ENCODE peak calls at places on chromosome 22, in nine cellular contexts. I, Z, K, M, Y, R, G, W and L are unnamed samples.

GRCh38 chr22:41001722-41002122 is 50.5 kb downstream of the RBX1 start:
- DNase-seq in I (no peak), Z (peak), K (peak), M (no peak), Y (no peak), R (peak), G (no peak), W (no peak), L (no peak)

GRCh38 chr22:48803993-48804810 is 1023.5 kb downstream of the BRD1 start:
- DNase-seq in I (no peak), Z (no peak), K (no peak), M (no peak), Y (no peak), R (no peak), G (no peak), W (no peak), L (no peak)

GRCh38 chr22:44202261-44202789 is 21.6 kb downstream of the PARVG start:
- DNase-seq in I (no peak), Z (peak), K (no peak), M (no peak), Y (peak), R (peak), G (no peak), W (no peak), L (no peak)

GRCh38 chr22:16914006-16914405 is 88.8 kb upstream of the XKR3 start:
- DNase-seq in I (no peak), Z (no peak), K (no peak), M (no peak), Y (no peak), R (no peak), G (no peak), W (no peak), L (no peak)

GRCh38 chr22:44047891-44048301 is 23.8 kb downstream of the PARVB start:
- DNase-seq in I (no peak), Z (peak), K (no peak), M (no peak), Y (no peak), R (no peak), G (no peak), W (no peak), L (no peak)

GRCh38 chr22:24727218-24727851 is 47.2 kb downstream of the PIWIL3 start:
- DNase-seq in I (peak), Z (no peak), K (peak), M (peak), Y (no peak), R (peak), G (no peak), W (no peak), L (peak)

GRCh38 chr22:27747396-27748256 is 53.9 kb downstream of the MN1 start:
- DNase-seq in I (no peak), Z (peak), K (no peak), M (peak), Y (no peak), R (no peak), G (peak), W (no peak), L (no peak)

GRCh38 chr22:32950366-32950765 is 107.8 kb downstream of the SYN3 start:
- DNase-seq in I (no peak), Z (no peak), K (no peak), M (no peak), Y (no peak), R (no peak), G (no peak), W (no peak), L (no peak)

GRCh38 chr22:17471901-17472566 is 91.3 kb upstream of the SLC25A18 start:
- DNase-seq in I (no peak), Z (no peak), K (no peak), M (no peak), Y (no peak), R (no peak), G (no peak), W (peak), L (no peak)

GRCh38 chr22:49566693-49567092 is 261.0 kb downstream of the BRD1 start:
- DNase-seq in I (no peak), Z (no peak), K (no peak), M (no peak), Y (no peak), R (no peak), G (peak), W (no peak), L (no peak)

GRCh38 chr22:35152316-35152715 is 86.4 kb downstream of the ISX start:
- DNase-seq in I (no peak), Z (no peak), K (no peak), M (no peak), Y (no peak), R (no peak), G (no peak), W (no peak), L (no peak)

GRCh38 chr22:35154937-35155387 is 89.0 kb downstream of the ISX start:
- DNase-seq in I (peak), Z (peak), K (peak), M (peak), Y (peak), R (peak), G (no peak), W (peak), L (peak)

GRCh38 chr22:35156945-35157344 is 91.0 kb downstream of the ISX start:
- DNase-seq in I (no peak), Z (no peak), K (no peak), M (no peak), Y (no peak), R (no peak), G (no peak), W (no peak), L (no peak)

GRCh38 chr22:35160268-35160667 is 94.3 kb downstream of the ISX start:
- DNase-seq in I (no peak), Z (no peak), K (no peak), M (no peak), Y (no peak), R (no peak), G (no peak), W (no peak), L (no peak)

DNA sequence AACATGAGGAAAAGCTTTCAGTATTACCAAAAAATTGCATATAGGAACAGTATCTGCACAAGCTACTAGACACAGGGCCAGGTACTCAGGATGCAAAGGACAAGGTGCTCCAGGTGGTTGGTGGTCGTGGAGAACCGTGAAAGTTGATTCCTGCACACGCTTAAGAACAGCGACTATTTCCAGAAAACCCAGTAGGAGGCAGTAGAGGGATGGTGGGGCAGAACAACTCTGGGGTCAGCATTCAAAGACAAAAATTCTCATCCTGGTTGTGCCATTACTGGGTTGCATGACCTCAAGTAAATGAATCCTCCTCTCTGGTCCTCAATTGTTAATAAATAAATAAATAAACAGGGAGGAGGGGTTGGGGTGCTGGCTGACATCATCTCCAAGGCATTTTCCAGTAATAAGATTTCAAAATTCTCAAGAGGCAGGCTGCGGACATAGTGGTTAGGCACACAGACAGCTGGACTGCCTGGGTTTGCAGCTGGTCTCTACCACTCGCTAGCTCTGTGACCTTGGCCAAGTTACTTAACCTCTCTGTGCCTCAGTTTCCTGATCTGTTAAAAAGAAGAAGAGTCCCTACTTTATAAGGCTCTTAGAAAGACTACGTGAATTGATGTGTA is 89.6 kb downstream of the ISX start:
- DNase-seq in I (no peak), Z (no peak), K (no peak), M (peak), Y (no peak), R (no peak), G (no peak), W (no peak), L (no peak)
- TF ChIP-seq CTCF in I (no peak), Z (no peak), K (no peak), M (peak), Y (no peak), R (no peak), G (no peak), W (no peak), L (no peak)

GRCh38 chr22:42431401-42432019 is 693 bp downstream of the NFAM1 start:
- DNase-seq in I (no peak), Z (no peak), K (no peak), M (no peak), Y (no peak), R (no peak), G (no peak), W (no peak), L (no peak)
- H3K4me3 ChIP-seq in I (peak), Z (no peak), K (no peak), M (no peak), Y (no peak), R (no peak), G (peak), W (peak), L (no peak)

GRCh38 chr22:30439836-30440235 is 14.3 kb downstream of the MTFP1 start:
- DNase-seq in I (no peak), Z (no peak), K (no peak), M (no peak), Y (no peak), R (no peak), G (no peak), W (no peak), L (no peak)

GRCh38 chr22:30441088-30441487 is 15.5 kb downstream of the MTFP1 start:
- DNase-seq in I (no peak), Z (no peak), K (no peak), M (no peak), Y (no peak), R (no peak), G (no peak), W (no peak), L (no peak)

GRCh38 chr22:30444632-30445437 is 19.3 kb downstream of the MTFP1 start:
- DNase-seq in I (no peak), Z (peak), K (peak), M (peak), Y (no peak), R (peak), G (no peak), W (no peak), L (no peak)

GRCh38 chr22:30445438-30445936 is 19.9 kb downstream of the MTFP1 start:
- DNase-seq in I (no peak), Z (peak), K (no peak), M (no peak), Y (no peak), R (no peak), G (no peak), W (no peak), L (no peak)
- TF ChIP-seq CTCF in I (no peak), Z (no peak), K (no peak), M (no peak), Y (peak), R (no peak), G (no peak), W (peak), L (no peak)

DNA sequence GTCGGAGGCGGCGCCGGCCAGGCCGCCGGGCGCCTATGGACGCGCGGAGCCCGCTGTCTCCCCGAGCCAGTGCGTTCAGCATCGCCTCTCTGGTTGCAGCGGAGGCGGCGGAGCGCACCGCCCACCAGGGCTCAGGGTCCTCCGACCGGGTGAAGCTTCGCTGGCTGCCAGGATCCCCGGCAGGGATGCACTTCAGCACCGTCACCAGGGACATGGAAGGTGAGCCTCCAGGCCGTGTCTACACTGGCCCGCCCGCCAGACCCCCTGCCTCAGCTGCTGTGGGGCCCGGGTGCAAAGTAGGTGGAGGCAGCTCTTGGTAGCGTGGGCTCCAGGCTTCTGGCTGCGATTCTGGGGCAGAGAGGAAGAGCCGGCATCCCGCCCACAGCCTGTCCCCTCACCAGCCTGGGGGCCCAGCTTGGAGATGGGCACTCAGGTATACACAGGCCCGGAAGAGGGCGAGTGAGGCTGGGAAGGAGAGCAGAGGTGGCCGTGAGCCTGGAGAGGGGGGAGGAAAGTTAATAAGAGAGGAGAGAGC is 1.1 kb upstream of the TBX1 start:
- DNase-seq in I (no peak), Z (no peak), K (no peak), M (no peak), Y (no peak), R (no peak), G (no peak), W (no peak), L (no peak)
- H3K4me3 ChIP-seq in I (no peak), Z (peak), K (no peak), M (no peak), Y (no peak), R (no peak), G (no peak), W (peak), L (peak)

GRCh38 chr22:42192547-42192946 is 61.9 kb upstream of the CYP2D6 start:
- DNase-seq in I (no peak), Z (no peak), K (no peak), M (no peak), Y (no peak), R (no peak), G (no peak), W (no peak), L (no peak)

GRCh38 chr22:42190274-42190673 is 59.7 kb upstream of the CYP2D6 start:
- DNase-seq in I (no peak), Z (peak), K (no peak), M (no peak), Y (no peak), R (no peak), G (no peak), W (no peak), L (no peak)

GRCh38 chr22:42188808-42189447 is 58.3 kb upstream of the CYP2D6 start:
- DNase-seq in I (no peak), Z (no peak), K (no peak), M (no peak), Y (no peak), R (peak), G (no peak), W (no peak), L (no peak)

GRCh38 chr22:42187646-42188045 is 57.0 kb upstream of the CYP2D6 start:
- DNase-seq in I (no peak), Z (no peak), K (no peak), M (no peak), Y (no peak), R (no peak), G (no peak), W (no peak), L (no peak)

GRCh38 chr22:42189761-42190160 is 59.2 kb upstream of the CYP2D6 start:
- DNase-seq in I (no peak), Z (no peak), K (no peak), M (no peak), Y (no peak), R (no peak), G (no peak), W (no peak), L (no peak)
- TF ChIP-seq CTCF in I (no peak), Z (no peak), K (no peak), M (no peak), Y (no peak), R (no peak), G (no peak), W (no peak), L (no peak)

GRCh38 chr22:37611202-37611601 is 2.6 kb downstream of the GGA1 start:
- DNase-seq in I (no peak), Z (no peak), K (no peak), M (no peak), Y (no peak), R (no peak), G (no peak), W (no peak), L (no peak)

GRCh38 chr22:37609240-37610152 is 862 bp downstream of the GGA1 start:
- DNase-seq in I (no peak), Z (no peak), K (no peak), M (peak), Y (peak), R (no peak), G (no peak), W (no peak), L (no peak)

GRCh38 chr22:37607912-37608476 is 640 bp upstream of the GGA1 start:
- DNase-seq in I (no peak), Z (no peak), K (no peak), M (no peak), Y (peak), R (no peak), G (no peak), W (no peak), L (no peak)

GRCh38 chr22:37608477-37609239 is at the start of gene GGA1:
- DNase-seq in I (peak), Z (peak), K (peak), M (peak), Y (peak), R (peak), G (peak), W (peak), L (peak)

GRCh38 chr22:37610480-37611148 is 2.0 kb downstream of the GGA1 start:
- DNase-seq in I (no peak), Z (no peak), K (no peak), M (no peak), Y (no peak), R (no peak), G (no peak), W (no peak), L (no peak)
- H3K4me3 ChIP-seq in I (peak), Z (no peak), K (no peak), M (peak), Y (no peak), R (no peak), G (no peak), W (peak), L (peak)

GRCh38 chr22:25777870-25778269 is 35.9 kb downstream of the MYO18B start:
- DNase-seq in I (no peak), Z (peak), K (peak), M (no peak), Y (no peak), R (peak), G (no peak), W (no peak), L (peak)

GRCh38 chr22:25775501-25775900 is 33.5 kb downstream of the MYO18B start:
- DNase-seq in I (no peak), Z (peak), K (peak), M (no peak), Y (no peak), R (peak), G (no peak), W (no peak), L (no peak)

GRCh38 chr22:25777411-25777810 is 35.4 kb downstream of the MYO18B start:
- DNase-seq in I (no peak), Z (no peak), K (no peak), M (no peak), Y (no peak), R (no peak), G (no peak), W (no peak), L (no peak)

GRCh38 chr22:25772288-25772687 is 30.3 kb downstream of the MYO18B start:
- DNase-seq in I (no peak), Z (no peak), K (no peak), M (no peak), Y (no peak), R (no peak), G (no peak), W (no peak), L (no peak)

GRCh38 chr22:25774575-25775026 is 32.6 kb downstream of the MYO18B start:
- DNase-seq in I (no peak), Z (no peak), K (peak), M (no peak), Y (no peak), R (no peak), G (no peak), W (no peak), L (no peak)
- TF ChIP-seq CTCF in I (peak), Z (peak), K (peak), M (peak), Y (no peak), R (peak), G (no peak), W (peak), L (peak)

GRCh38 chr22:46079093-46079860 is 71.0 kb upstream of the PPARA start:
- DNase-seq in I (no peak), Z (no peak), K (no peak), M (no peak), Y (no peak), R (no peak), G (no peak), W (peak), L (no peak)

GRCh38 chr22:46081036-46081830 is 69.1 kb upstream of the PPARA start:
- DNase-seq in I (no peak), Z (no peak), K (no peak), M (no peak), Y (no peak), R (no peak), G (peak), W (peak), L (no peak)

GRCh38 chr22:46081831-46082210 is 68.5 kb upstream of the PPARA start:
- DNase-seq in I (no peak), Z (no peak), K (no peak), M (no peak), Y (no peak), R (no peak), G (peak), W (peak), L (no peak)

GRCh38 chr22:46078241-46079092 is 71.9 kb upstream of the PPARA start:
- DNase-seq in I (peak), Z (peak), K (no peak), M (no peak), Y (no peak), R (no peak), G (peak), W (peak), L (peak)

DNA sequence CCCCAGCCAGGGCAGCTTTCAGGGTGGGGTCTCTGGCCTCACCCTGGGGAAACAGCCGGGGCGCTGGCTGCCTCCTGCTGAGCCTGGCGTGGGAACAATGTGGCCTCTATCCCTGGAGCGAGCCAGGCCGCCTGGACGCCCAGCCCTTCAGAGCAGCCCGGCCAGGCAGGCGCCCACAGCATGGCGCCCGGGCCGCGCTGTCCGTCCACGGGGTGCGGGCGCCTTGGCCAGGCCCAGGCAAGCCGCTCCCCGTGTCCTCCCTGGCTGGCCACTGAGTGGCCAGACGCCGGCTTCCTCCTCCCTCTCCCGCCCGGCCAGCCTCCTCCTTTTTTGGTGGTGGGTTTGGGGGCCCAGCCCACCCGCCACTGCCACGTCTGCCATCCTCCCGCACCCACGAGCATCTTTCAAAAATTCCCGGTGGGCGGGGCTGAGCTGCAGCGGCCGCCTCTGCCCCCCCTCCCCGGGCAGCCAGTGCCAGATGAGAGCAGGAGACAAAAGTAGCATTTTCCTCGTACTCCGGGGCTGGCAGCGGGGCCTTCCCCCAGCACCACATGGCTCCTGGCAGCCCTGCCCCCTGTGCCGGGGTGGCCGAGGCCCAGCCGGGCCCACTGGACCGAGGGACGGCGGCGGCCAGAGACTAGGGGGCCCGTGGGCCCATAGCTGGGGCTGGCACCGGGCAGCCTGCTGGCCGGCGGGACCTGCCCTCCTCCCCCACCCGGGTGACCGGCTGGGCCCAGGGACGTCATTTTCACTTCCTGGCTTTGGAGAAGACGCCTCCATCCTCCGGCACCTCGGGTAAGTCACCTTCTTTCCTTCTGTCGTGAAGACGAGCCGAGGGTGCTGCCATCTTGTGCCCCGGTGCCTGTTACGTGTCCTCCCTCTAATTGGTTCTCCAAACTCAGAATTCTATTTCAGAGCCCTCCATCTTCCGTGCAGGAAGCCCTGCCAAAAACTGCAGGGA is 70.2 kb upstream of the PPARA start:
- DNase-seq in I (peak), Z (peak), K (no peak), M (no peak), Y (no peak), R (peak), G (peak), W (peak), L (no peak)
- H3K4me3 ChIP-seq in I (peak), Z (peak), K (no peak), M (no peak), Y (peak), R (peak), G (peak), W (peak), L (peak)